ENCODE peak calls at places on chromosomes 13 and 19, in eight cellular contexts. A is dorsolateral prefrontal cortex, R is fibroblast of lung, C is left lung, F is lung, S is IMR-90, D is brain microvascular endothelial cell, K is RWPE2. Y is an unnamed sample.

GRCh38 chr19:51784109-51784785 is 10.7 kb upstream of the FPR3 start:
- DNase-seq in C (no peak), A (no peak), S (no peak), D (no peak), F (no peak), K (no peak), R (no peak), Y (no peak)

GRCh38 chr13:30388401-30389283 is 33.7 kb upstream of the UBE2L5 start:
- DNase-seq in A (no peak), F (no peak), R (peak; percentile 75), K (no peak), C (no peak), D (no peak), S (peak; percentile 89), Y (no peak)

GRCh38 chr13:27006519-27007161 is 165.0 kb downstream of the USP12 start:
- DNase-seq in C (peak; percentile 83), S (peak; percentile 12), F (peak; percentile 44), D (peak; percentile 12), K (no peak), R (peak; percentile 47), A (peak; percentile 54), Y (no peak)

GRCh38 chr13:101090287-101090686 is 326.0 kb downstream of the NALCN start:
- DNase-seq in K (no peak), D (no peak), A (no peak), R (no peak), F (no peak), C (no peak), S (no peak), Y (no peak)

GRCh38 chr19:49749055-49749716 is 13.9 kb downstream of the TSKS start:
- DNase-seq in A (peak; percentile 39), R (peak; percentile 28), C (no peak), K (no peak), S (peak; percentile 37), F (no peak), D (no peak), Y (no peak)

GRCh38 chr19:35704218-35704617 is at the start of gene ZBTB32:
- DNase-seq in F (no peak), R (peak; percentile 47), C (no peak), D (peak; percentile 56), S (peak; percentile 61), K (no peak), A (no peak), Y (no peak)

GRCh38 chr13:34458756-34459462 is 483.2 kb upstream of the NBEA start:
- DNase-seq in S (no peak), K (no peak), C (no peak), A (peak; percentile 24), F (no peak), D (no peak), R (peak; percentile 66), Y (no peak)

GRCh38 chr13:105442941-105443340 is 1092.5 kb downstream of the EFNB2 start:
- DNase-seq in R (peak; percentile 99), S (peak; percentile 100), A (no peak), K (no peak), C (no peak), F (no peak), D (peak; percentile 97), Y (peak; percentile 87)

GRCh38 chr13:42377640-42378382 is 105.9 kb downstream of the AKAP11 start:
- DNase-seq in C (no peak), R (no peak), D (peak; percentile 39), A (no peak), K (no peak), F (no peak), S (no peak), Y (no peak)

GRCh38 chr19:32497386-32497785 is 83.6 kb upstream of the PDCD5 start:
- DNase-seq in R (no peak), K (no peak), D (no peak), F (no peak), S (no peak), A (no peak), C (no peak), Y (no peak)

GRCh38 chr19:43783636-43784035 is 2.9 kb upstream of the KCNN4 start:
- DNase-seq in S (no peak), A (no peak), D (no peak), F (no peak), C (no peak), K (no peak), R (no peak), Y (no peak)

GRCh38 chr13:49914947-49915346 is 21.2 kb downstream of the SPRYD7 start:
- DNase-seq in C (no peak), R (no peak), A (no peak), F (no peak), S (no peak), D (no peak), K (no peak), Y (no peak)

GRCh38 chr19:19866599-19867248 is 1.0 kb downstream of the ZNF253 start:
- DNase-seq in A (peak; percentile 15), D (no peak), S (no peak), R (peak; percentile 17), F (peak; percentile 34), C (no peak), K (no peak), Y (no peak)

GRCh38 chr19:6767357-6768235 is at the start of gene SH2D3A:
- DNase-seq in F (peak; percentile 94), S (peak; percentile 15), A (no peak), R (peak; percentile 34), K (peak; percentile 94), D (peak; percentile 28), C (peak; percentile 96), Y (no peak)

GRCh38 chr13:80904386-80904785 is 563.5 kb upstream of the SPRY2 start:
- DNase-seq in C (no peak), R (no peak), S (no peak), K (no peak), A (no peak), D (no peak), F (no peak), Y (no peak)

GRCh38 chr13:80906860-80907259 is 565.9 kb upstream of the SPRY2 start:
- DNase-seq in K (no peak), S (no peak), R (no peak), D (no peak), A (no peak), C (no peak), F (no peak), Y (no peak)

GRCh38 chr13:80903911-80904310 is 563.0 kb upstream of the SPRY2 start:
- DNase-seq in C (no peak), D (no peak), R (peak; percentile 47), F (no peak), K (no peak), A (no peak), S (no peak), Y (no peak)

GRCh38 chr13:80900557-80900956 is 559.6 kb upstream of the SPRY2 start:
- DNase-seq in F (no peak), R (no peak), C (no peak), D (no peak), K (no peak), S (no peak), A (no peak), Y (no peak)

GRCh38 chr13:80901111-80902014 is 560.4 kb upstream of the SPRY2 start:
- DNase-seq in S (no peak), F (no peak), C (no peak), R (no peak), D (no peak), A (no peak), K (no peak), Y (no peak)
- H3K4me3 ChIP-seq in S (no peak overlapping the region), F (no peak overlapping the region), C (no peak overlapping the region), R (no peak overlapping the region), D (no peak overlapping the region), A (no peak overlapping the region), K (no peak overlapping the region), Y (no peak overlapping the region)

GRCh38 chr19:16327501-16327900 is 2.9 kb downstream of the KLF2 start:
- DNase-seq in S (no peak), K (no peak), D (no peak), C (no peak), R (no peak), A (no peak), F (no peak), Y (no peak)
- H3K27me3 ChIP-seq in S (no peaks in the 10 kb centered on the region), K (peaks cover 22% of the 10 kb centered on the region), D (no peaks in the 10 kb centered on the region), C (no peaks in the 10 kb centered on the region), R (no peaks in the 10 kb centered on the region), A (no peaks in the 10 kb centered on the region), F (no peaks in the 10 kb centered on the region), Y (no peaks in the 10 kb centered on the region)

DNA sequence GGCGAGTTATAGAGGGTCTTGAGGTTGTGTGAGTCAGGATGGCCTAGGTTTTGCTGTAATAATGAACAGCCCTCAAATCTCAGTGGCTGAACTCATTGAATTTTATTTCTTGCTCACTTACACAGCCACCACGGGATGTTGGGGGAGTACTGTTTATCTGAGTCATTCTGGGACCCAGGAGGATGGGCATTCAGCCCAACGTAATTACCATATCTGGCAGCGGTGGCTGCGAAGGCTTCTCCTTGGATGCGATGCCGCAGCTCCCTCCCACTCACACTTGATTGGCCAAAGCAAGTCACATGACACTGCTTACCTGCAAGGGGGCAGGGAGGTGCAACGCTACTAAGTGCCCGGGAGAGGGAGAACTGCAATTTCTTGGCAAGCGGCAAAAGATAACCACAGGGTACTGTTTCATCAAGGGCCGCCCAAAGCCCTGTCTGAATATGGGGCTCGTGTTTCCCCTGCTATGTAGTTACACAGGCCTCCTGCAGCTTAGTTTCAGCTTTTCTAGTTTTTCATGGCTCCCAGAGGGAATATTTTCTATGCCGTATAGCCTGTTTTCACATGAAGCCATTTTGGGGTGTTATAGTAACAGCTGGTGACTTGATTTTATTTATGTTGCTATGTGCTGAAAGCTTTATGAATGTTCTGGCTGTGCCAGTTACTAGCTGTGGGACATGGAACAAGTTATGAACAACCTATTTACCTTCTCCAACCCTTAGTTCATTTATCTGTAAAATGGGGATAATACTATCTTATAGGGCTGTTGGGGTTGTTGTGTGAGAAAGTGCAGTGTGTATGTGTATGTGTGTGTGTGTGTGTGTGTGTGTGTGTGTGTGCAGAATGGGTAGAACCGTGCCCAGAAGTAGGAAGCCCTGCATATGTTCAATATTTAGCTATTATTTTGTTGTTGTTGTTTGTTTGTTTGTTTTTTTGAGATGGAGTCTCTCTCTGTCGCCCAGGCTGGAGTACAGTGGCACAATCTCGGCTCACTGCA is 20.1 kb downstream of the ZSWIM9 start:
- DNase-seq in K (no peak), C (no peak), S (peak; percentile 82), D (peak; percentile 27), A (peak; percentile 92), F (peak; percentile 89), R (peak; percentile 56), Y (no peak)
- TF ChIP-seq CTCF in K (peak; percentile 12), C (no peak), S (peak; percentile 3), D (peak; percentile 27), A (no peak), F (no peak), R (no peak), Y (no peak)

GRCh38 chr19:45766919-45767346 is 2.1 kb downstream of the SIX5 start:
- DNase-seq in F (no peak), A (no peak), S (peak; percentile 16), C (peak; percentile 81), D (no peak), K (no peak), R (no peak), Y (no peak)

GRCh38 chr19:45767410-45767880 is 1.6 kb downstream of the SIX5 start:
- DNase-seq in S (peak; percentile 89), A (no peak), K (no peak), D (peak; percentile 79), R (peak; percentile 90), C (peak; percentile 89), F (peak; percentile 75), Y (peak; percentile 43)

GRCh38 chr19:45764947-45765346 is 4.1 kb downstream of the SIX5 start:
- DNase-seq in K (no peak), S (no peak), A (no peak), C (no peak), R (no peak), F (no peak), D (no peak), Y (no peak)

GRCh38 chr19:45765365-45766292 is 3.4 kb downstream of the SIX5 start:
- DNase-seq in C (peak; percentile 77), D (no peak), A (no peak), F (no peak), S (no peak), R (no peak), K (no peak), Y (no peak)

GRCh38 chr19:45766293-45766918 is 2.6 kb downstream of the SIX5 start:
- DNase-seq in K (no peak), C (peak; percentile 76), D (no peak), S (no peak), F (no peak), A (no peak), R (no peak), Y (no peak)
- H3K4me3 ChIP-seq in K (peak overlapping the region; percentile 95), C (peak overlapping the region; percentile 64), D (peak overlapping the region; percentile 79), S (peak overlapping the region; percentile 62), F (no peak overlapping the region), A (peak overlapping the region; percentile 68), R (peak overlapping the region; percentile 81), Y (peak overlapping the region; percentile 92)

Y was measured in BJ.